ENCODE peak calls at places on chromosomes 12 and 14, in ten cellular contexts. One of them, this sample, is unnamed.

GRCh38 chr12:2231011-2231595 is 178.3 kb downstream of the CACNA1C start:
- DNase-seq in erythroblast: no peak
- DNase-seq in AG20443: no peak
- DNase-seq in astrocyte of the cerebellum: no peak
- DNase-seq in activated CD4-positive, alpha-beta memory T cell treated with anti-CD3 and anti-CD28 coated beads, Interleukin-2, amount 10 ng/mL, durations not matched to agents 7 days and 5 days: no peak
- DNase-seq in CD8-positive, alpha-beta T cell: no peak
- DNase-seq in activated T-cell treated with anti-CD3 and anti-CD28 coated beads, Interleukin-2, amount 50 U/mL, for 24 hours: no peak
- DNase-seq in mesendoderm: no peak
- DNase-seq in astrocyte of the hippocampus: no peak
- DNase-seq in activated B cell treated with CpG ODN at 0.5 μM for 24 hours: no peak
- DNase-seq in this sample: no peak

GRCh38 chr14:56810341-56810740 is at the start of gene OTX2:
- DNase-seq in mesendoderm: no peak
- DNase-seq in activated T-cell treated with anti-CD3 and anti-CD28 coated beads, Interleukin-2, amount 50 U/mL, for 24 hours: no peak
- DNase-seq in erythroblast: no peak
- DNase-seq in activated B cell treated with CpG ODN at 0.5 μM for 24 hours: no peak
- DNase-seq in CD8-positive, alpha-beta T cell: no peak
- DNase-seq in activated CD4-positive, alpha-beta memory T cell treated with anti-CD3 and anti-CD28 coated beads, Interleukin-2, amount 10 ng/mL, durations not matched to agents 7 days and 5 days: no peak
- DNase-seq in astrocyte of the cerebellum: no peak
- DNase-seq in AG20443: no peak
- DNase-seq in astrocyte of the hippocampus: no peak
- DNase-seq in this sample: no peak

GRCh38 chr14:98955036-98955740 is 316.8 kb downstream of the BCL11B start:
- DNase-seq in astrocyte of the hippocampus: no peak
- DNase-seq in activated CD4-positive, alpha-beta memory T cell treated with anti-CD3 and anti-CD28 coated beads, Interleukin-2, amount 10 ng/mL, durations not matched to agents 7 days and 5 days: no peak
- DNase-seq in activated B cell treated with CpG ODN at 0.5 μM for 24 hours: no peak
- DNase-seq in astrocyte of the cerebellum: no peak
- DNase-seq in CD8-positive, alpha-beta T cell: no peak
- DNase-seq in activated T-cell treated with anti-CD3 and anti-CD28 coated beads, Interleukin-2, amount 50 U/mL, for 24 hours: no peak
- DNase-seq in AG20443: no peak
- DNase-seq in erythroblast: no peak
- DNase-seq in mesendoderm: no peak
- DNase-seq in this sample: no peak

GRCh38 chr12:63208956-63209355 is 58.0 kb upstream of the AVPR1A start:
- DNase-seq in astrocyte of the cerebellum: peak
- DNase-seq in activated T-cell treated with anti-CD3 and anti-CD28 coated beads, Interleukin-2, amount 50 U/mL, for 24 hours: no peak
- DNase-seq in activated CD4-positive, alpha-beta memory T cell treated with anti-CD3 and anti-CD28 coated beads, Interleukin-2, amount 10 ng/mL, durations not matched to agents 7 days and 5 days: no peak
- DNase-seq in astrocyte of the hippocampus: peak
- DNase-seq in CD8-positive, alpha-beta T cell: no peak
- DNase-seq in erythroblast: no peak
- DNase-seq in AG20443: no peak
- DNase-seq in activated B cell treated with CpG ODN at 0.5 μM for 24 hours: no peak
- DNase-seq in mesendoderm: no peak
- DNase-seq in this sample: no peak

GRCh38 chr14:51743588-51744000 is 91.9 kb downstream of the FRMD6 start:
- DNase-seq in activated T-cell treated with anti-CD3 and anti-CD28 coated beads, Interleukin-2, amount 50 U/mL, for 24 hours: no peak
- DNase-seq in astrocyte of the hippocampus: no peak
- DNase-seq in activated CD4-positive, alpha-beta memory T cell treated with anti-CD3 and anti-CD28 coated beads, Interleukin-2, amount 10 ng/mL, durations not matched to agents 7 days and 5 days: no peak
- DNase-seq in erythroblast: no peak
- DNase-seq in AG20443: no peak
- DNase-seq in astrocyte of the cerebellum: no peak
- DNase-seq in mesendoderm: no peak
- DNase-seq in CD8-positive, alpha-beta T cell: no peak
- DNase-seq in activated B cell treated with CpG ODN at 0.5 μM for 24 hours: no peak
- DNase-seq in this sample: no peak

GRCh38 chr12:129203456-129203855 is 350.2 kb downstream of the GLT1D1 start:
- DNase-seq in activated T-cell treated with anti-CD3 and anti-CD28 coated beads, Interleukin-2, amount 50 U/mL, for 24 hours: no peak
- DNase-seq in astrocyte of the hippocampus: no peak
- DNase-seq in astrocyte of the cerebellum: no peak
- DNase-seq in activated CD4-positive, alpha-beta memory T cell treated with anti-CD3 and anti-CD28 coated beads, Interleukin-2, amount 10 ng/mL, durations not matched to agents 7 days and 5 days: no peak
- DNase-seq in AG20443: no peak
- DNase-seq in mesendoderm: no peak
- DNase-seq in activated B cell treated with CpG ODN at 0.5 μM for 24 hours: no peak
- DNase-seq in CD8-positive, alpha-beta T cell: no peak
- DNase-seq in erythroblast: no peak
- DNase-seq in this sample: no peak

GRCh38 chr12:28975564-28976340 is 173.3 kb upstream of the FAR2 start:
- DNase-seq in AG20443: no peak
- DNase-seq in activated CD4-positive, alpha-beta memory T cell treated with anti-CD3 and anti-CD28 coated beads, Interleukin-2, amount 10 ng/mL, durations not matched to agents 7 days and 5 days: no peak
- DNase-seq in mesendoderm: no peak
- DNase-seq in activated B cell treated with CpG ODN at 0.5 μM for 24 hours: no peak
- DNase-seq in astrocyte of the cerebellum: no peak
- DNase-seq in erythroblast: no peak
- DNase-seq in CD8-positive, alpha-beta T cell: no peak
- DNase-seq in astrocyte of the hippocampus: no peak
- DNase-seq in activated T-cell treated with anti-CD3 and anti-CD28 coated beads, Interleukin-2, amount 50 U/mL, for 24 hours: no peak
- DNase-seq in this sample: no peak

GRCh38 chr12:51749201-51749985 is 99.1 kb downstream of the FIGNL2 start:
- DNase-seq in mesendoderm: no peak
- DNase-seq in astrocyte of the cerebellum: no peak
- DNase-seq in AG20443: no peak
- DNase-seq in CD8-positive, alpha-beta T cell: no peak
- DNase-seq in activated B cell treated with CpG ODN at 0.5 μM for 24 hours: no peak
- DNase-seq in erythroblast: no peak
- DNase-seq in activated T-cell treated with anti-CD3 and anti-CD28 coated beads, Interleukin-2, amount 50 U/mL, for 24 hours: no peak
- DNase-seq in activated CD4-positive, alpha-beta memory T cell treated with anti-CD3 and anti-CD28 coated beads, Interleukin-2, amount 10 ng/mL, durations not matched to agents 7 days and 5 days: no peak
- DNase-seq in astrocyte of the hippocampus: no peak
- DNase-seq in this sample: no peak

GRCh38 chr12:64656429-64656828 is 46.1 kb downstream of the RASSF3 start:
- DNase-seq in astrocyte of the hippocampus: no peak
- DNase-seq in erythroblast: peak
- DNase-seq in AG20443: no peak
- DNase-seq in activated T-cell treated with anti-CD3 and anti-CD28 coated beads, Interleukin-2, amount 50 U/mL, for 24 hours: no peak
- DNase-seq in mesendoderm: peak
- DNase-seq in activated B cell treated with CpG ODN at 0.5 μM for 24 hours: no peak
- DNase-seq in CD8-positive, alpha-beta T cell: no peak
- DNase-seq in astrocyte of the cerebellum: no peak
- DNase-seq in activated CD4-positive, alpha-beta memory T cell treated with anti-CD3 and anti-CD28 coated beads, Interleukin-2, amount 10 ng/mL, durations not matched to agents 7 days and 5 days: no peak
- DNase-seq in this sample: no peak

GRCh38 chr14:33755358-33755757 is 195.5 kb downstream of the EGLN3 start:
- DNase-seq in AG20443: no peak
- DNase-seq in activated T-cell treated with anti-CD3 and anti-CD28 coated beads, Interleukin-2, amount 50 U/mL, for 24 hours: no peak
- DNase-seq in activated B cell treated with CpG ODN at 0.5 μM for 24 hours: no peak
- DNase-seq in mesendoderm: no peak
- DNase-seq in CD8-positive, alpha-beta T cell: no peak
- DNase-seq in erythroblast: no peak
- DNase-seq in astrocyte of the hippocampus: no peak
- DNase-seq in activated CD4-positive, alpha-beta memory T cell treated with anti-CD3 and anti-CD28 coated beads, Interleukin-2, amount 10 ng/mL, durations not matched to agents 7 days and 5 days: no peak
- DNase-seq in astrocyte of the cerebellum: no peak
- DNase-seq in this sample: no peak

GRCh38 chr12:90888316-90888715 is 66.7 kb downstream of the CCER1 start:
- DNase-seq in mesendoderm: no peak
- DNase-seq in activated B cell treated with CpG ODN at 0.5 μM for 24 hours: no peak
- DNase-seq in astrocyte of the cerebellum: no peak
- DNase-seq in CD8-positive, alpha-beta T cell: no peak
- DNase-seq in AG20443: no peak
- DNase-seq in erythroblast: no peak
- DNase-seq in activated T-cell treated with anti-CD3 and anti-CD28 coated beads, Interleukin-2, amount 50 U/mL, for 24 hours: no peak
- DNase-seq in astrocyte of the hippocampus: no peak
- DNase-seq in activated CD4-positive, alpha-beta memory T cell treated with anti-CD3 and anti-CD28 coated beads, Interleukin-2, amount 10 ng/mL, durations not matched to agents 7 days and 5 days: no peak
- DNase-seq in this sample: no peak

GRCh38 chr14:106657460-106657859 is 1131.1 kb downstream of the TMEM121 start:
- DNase-seq in AG20443: no peak
- DNase-seq in CD8-positive, alpha-beta T cell: peak
- DNase-seq in astrocyte of the hippocampus: no peak
- DNase-seq in astrocyte of the cerebellum: no peak
- DNase-seq in mesendoderm: no peak
- DNase-seq in activated T-cell treated with anti-CD3 and anti-CD28 coated beads, Interleukin-2, amount 50 U/mL, for 24 hours: peak
- DNase-seq in activated B cell treated with CpG ODN at 0.5 μM for 24 hours: peak
- DNase-seq in erythroblast: no peak
- DNase-seq in activated CD4-positive, alpha-beta memory T cell treated with anti-CD3 and anti-CD28 coated beads, Interleukin-2, amount 10 ng/mL, durations not matched to agents 7 days and 5 days: peak
- DNase-seq in this sample: peak

GRCh38 chr14:104116544-104117340 is 21.6 kb upstream of the KIF26A start:
- DNase-seq in CD8-positive, alpha-beta T cell: no peak
- DNase-seq in activated B cell treated with CpG ODN at 0.5 μM for 24 hours: no peak
- DNase-seq in mesendoderm: no peak
- DNase-seq in activated CD4-positive, alpha-beta memory T cell treated with anti-CD3 and anti-CD28 coated beads, Interleukin-2, amount 10 ng/mL, durations not matched to agents 7 days and 5 days: no peak
- DNase-seq in activated T-cell treated with anti-CD3 and anti-CD28 coated beads, Interleukin-2, amount 50 U/mL, for 24 hours: no peak
- DNase-seq in astrocyte of the hippocampus: no peak
- DNase-seq in erythroblast: no peak
- DNase-seq in astrocyte of the cerebellum: no peak
- DNase-seq in AG20443: no peak
- DNase-seq in this sample: no peak

GRCh38 chr14:23300687-23301223 is 1.9 kb downstream of the PPP1R3E start:
- DNase-seq in activated T-cell treated with anti-CD3 and anti-CD28 coated beads, Interleukin-2, amount 50 U/mL, for 24 hours: peak
- DNase-seq in erythroblast: peak
- DNase-seq in CD8-positive, alpha-beta T cell: no peak
- DNase-seq in astrocyte of the cerebellum: no peak
- DNase-seq in mesendoderm: peak
- DNase-seq in activated B cell treated with CpG ODN at 0.5 μM for 24 hours: peak
- DNase-seq in AG20443: no peak
- DNase-seq in activated CD4-positive, alpha-beta memory T cell treated with anti-CD3 and anti-CD28 coated beads, Interleukin-2, amount 10 ng/mL, durations not matched to agents 7 days and 5 days: peak
- DNase-seq in astrocyte of the hippocampus: peak
- DNase-seq in this sample: no peak

GRCh38 chr14:64611358-64612020 is 61.7 kb downstream of the PPP1R36 start:
- DNase-seq in astrocyte of the cerebellum: no peak
- DNase-seq in CD8-positive, alpha-beta T cell: no peak
- DNase-seq in AG20443: peak
- DNase-seq in erythroblast: no peak
- DNase-seq in activated B cell treated with CpG ODN at 0.5 μM for 24 hours: no peak
- DNase-seq in activated CD4-positive, alpha-beta memory T cell treated with anti-CD3 and anti-CD28 coated beads, Interleukin-2, amount 10 ng/mL, durations not matched to agents 7 days and 5 days: no peak
- DNase-seq in mesendoderm: no peak
- DNase-seq in astrocyte of the hippocampus: peak
- DNase-seq in activated T-cell treated with anti-CD3 and anti-CD28 coated beads, Interleukin-2, amount 50 U/mL, for 24 hours: no peak
- DNase-seq in this sample: no peak

GRCh38 chr14:89399594-89400068 is 17.4 kb downstream of the FOXN3 start:
- DNase-seq in activated T-cell treated with anti-CD3 and anti-CD28 coated beads, Interleukin-2, amount 50 U/mL, for 24 hours: no peak
- DNase-seq in activated B cell treated with CpG ODN at 0.5 μM for 24 hours: no peak
- DNase-seq in erythroblast: peak
- DNase-seq in mesendoderm: peak
- DNase-seq in astrocyte of the cerebellum: peak
- DNase-seq in CD8-positive, alpha-beta T cell: no peak
- DNase-seq in activated CD4-positive, alpha-beta memory T cell treated with anti-CD3 and anti-CD28 coated beads, Interleukin-2, amount 10 ng/mL, durations not matched to agents 7 days and 5 days: no peak
- DNase-seq in AG20443: peak
- DNase-seq in astrocyte of the hippocampus: peak
- DNase-seq in this sample: no peak

GRCh38 chr12:100058482-100059029 is 73.8 kb upstream of the ANKS1B start:
- DNase-seq in CD8-positive, alpha-beta T cell: no peak
- DNase-seq in astrocyte of the hippocampus: peak
- DNase-seq in AG20443: peak
- DNase-seq in mesendoderm: peak
- DNase-seq in activated B cell treated with CpG ODN at 0.5 μM for 24 hours: no peak
- DNase-seq in activated CD4-positive, alpha-beta memory T cell treated with anti-CD3 and anti-CD28 coated beads, Interleukin-2, amount 10 ng/mL, durations not matched to agents 7 days and 5 days: no peak
- DNase-seq in erythroblast: no peak
- DNase-seq in activated T-cell treated with anti-CD3 and anti-CD28 coated beads, Interleukin-2, amount 50 U/mL, for 24 hours: no peak
- DNase-seq in astrocyte of the cerebellum: peak
- DNase-seq in this sample: no peak

GRCh38 chr14:105473677-105474477 is 744 bp upstream of the CRIP2 start:
- DNase-seq in CD8-positive, alpha-beta T cell: no peak
- DNase-seq in AG20443: peak
- DNase-seq in activated T-cell treated with anti-CD3 and anti-CD28 coated beads, Interleukin-2, amount 50 U/mL, for 24 hours: peak
- DNase-seq in astrocyte of the cerebellum: peak
- DNase-seq in astrocyte of the hippocampus: peak
- DNase-seq in mesendoderm: peak
- DNase-seq in activated B cell treated with CpG ODN at 0.5 μM for 24 hours: peak
- DNase-seq in erythroblast: peak
- DNase-seq in activated CD4-positive, alpha-beta memory T cell treated with anti-CD3 and anti-CD28 coated beads, Interleukin-2, amount 10 ng/mL, durations not matched to agents 7 days and 5 days: peak
- DNase-seq in this sample: peak

GRCh38 chr12:15774819-15775218 is 14.4 kb downstream of the EPS8 start:
- DNase-seq in CD8-positive, alpha-beta T cell: no peak
- DNase-seq in astrocyte of the hippocampus: no peak
- DNase-seq in mesendoderm: no peak
- DNase-seq in activated B cell treated with CpG ODN at 0.5 μM for 24 hours: no peak
- DNase-seq in activated T-cell treated with anti-CD3 and anti-CD28 coated beads, Interleukin-2, amount 50 U/mL, for 24 hours: no peak
- DNase-seq in AG20443: peak
- DNase-seq in activated CD4-positive, alpha-beta memory T cell treated with anti-CD3 and anti-CD28 coated beads, Interleukin-2, amount 10 ng/mL, durations not matched to agents 7 days and 5 days: no peak
- DNase-seq in astrocyte of the cerebellum: peak
- DNase-seq in erythroblast: no peak
- DNase-seq in this sample: no peak

GRCh38 chr12:100439797-100440196 is 33.9 kb upstream of the NR1H4 start:
- DNase-seq in mesendoderm: no peak
- DNase-seq in activated B cell treated with CpG ODN at 0.5 μM for 24 hours: no peak
- DNase-seq in AG20443: no peak
- DNase-seq in activated CD4-positive, alpha-beta memory T cell treated with anti-CD3 and anti-CD28 coated beads, Interleukin-2, amount 10 ng/mL, durations not matched to agents 7 days and 5 days: no peak
- DNase-seq in CD8-positive, alpha-beta T cell: no peak
- DNase-seq in activated T-cell treated with anti-CD3 and anti-CD28 coated beads, Interleukin-2, amount 50 U/mL, for 24 hours: no peak
- DNase-seq in astrocyte of the hippocampus: no peak
- DNase-seq in astrocyte of the cerebellum: no peak
- DNase-seq in erythroblast: no peak
- DNase-seq in this sample: no peak

GRCh38 chr12:105235299-105235746 is 651 bp downstream of the APPL2 start:
- DNase-seq in astrocyte of the hippocampus: peak
- DNase-seq in activated B cell treated with CpG ODN at 0.5 μM for 24 hours: no peak
- DNase-seq in AG20443: no peak
- DNase-seq in mesendoderm: no peak
- DNase-seq in activated CD4-positive, alpha-beta memory T cell treated with anti-CD3 and anti-CD28 coated beads, Interleukin-2, amount 10 ng/mL, durations not matched to agents 7 days and 5 days: no peak
- DNase-seq in CD8-positive, alpha-beta T cell: no peak
- DNase-seq in astrocyte of the cerebellum: no peak
- DNase-seq in erythroblast: no peak
- DNase-seq in activated T-cell treated with anti-CD3 and anti-CD28 coated beads, Interleukin-2, amount 50 U/mL, for 24 hours: no peak
- DNase-seq in this sample: no peak

GRCh38 chr12:111211910-111212757 is 156.8 kb downstream of the PHETA1 start:
- DNase-seq in erythroblast: no peak
- DNase-seq in activated CD4-positive, alpha-beta memory T cell treated with anti-CD3 and anti-CD28 coated beads, Interleukin-2, amount 10 ng/mL, durations not matched to agents 7 days and 5 days: no peak
- DNase-seq in mesendoderm: peak
- DNase-seq in CD8-positive, alpha-beta T cell: no peak
- DNase-seq in activated T-cell treated with anti-CD3 and anti-CD28 coated beads, Interleukin-2, amount 50 U/mL, for 24 hours: no peak
- DNase-seq in astrocyte of the hippocampus: peak
- DNase-seq in activated B cell treated with CpG ODN at 0.5 μM for 24 hours: no peak
- DNase-seq in AG20443: no peak
- DNase-seq in astrocyte of the cerebellum: no peak
- DNase-seq in this sample: no peak

GRCh38 chr12:388547-389137 is 478 bp downstream of the KDM5A start:
- DNase-seq in mesendoderm: peak
- DNase-seq in activated CD4-positive, alpha-beta memory T cell treated with anti-CD3 and anti-CD28 coated beads, Interleukin-2, amount 10 ng/mL, durations not matched to agents 7 days and 5 days: peak
- DNase-seq in astrocyte of the hippocampus: peak
- DNase-seq in activated T-cell treated with anti-CD3 and anti-CD28 coated beads, Interleukin-2, amount 50 U/mL, for 24 hours: no peak
- DNase-seq in activated B cell treated with CpG ODN at 0.5 μM for 24 hours: no peak
- DNase-seq in astrocyte of the cerebellum: no peak
- DNase-seq in CD8-positive, alpha-beta T cell: peak
- DNase-seq in AG20443: peak
- DNase-seq in erythroblast: no peak
- DNase-seq in this sample: peak

GRCh38 chr14:90438841-90439240 is 42.0 kb downstream of the CALM1 start:
- DNase-seq in activated B cell treated with CpG ODN at 0.5 μM for 24 hours: no peak
- DNase-seq in erythroblast: no peak
- DNase-seq in mesendoderm: no peak
- DNase-seq in astrocyte of the hippocampus: no peak
- DNase-seq in activated CD4-positive, alpha-beta memory T cell treated with anti-CD3 and anti-CD28 coated beads, Interleukin-2, amount 10 ng/mL, durations not matched to agents 7 days and 5 days: no peak
- DNase-seq in astrocyte of the cerebellum: no peak
- DNase-seq in CD8-positive, alpha-beta T cell: no peak
- DNase-seq in AG20443: no peak
- DNase-seq in activated T-cell treated with anti-CD3 and anti-CD28 coated beads, Interleukin-2, amount 50 U/mL, for 24 hours: no peak
- DNase-seq in this sample: no peak

GRCh38 chr14:74038015-74038859 is 19.1 kb downstream of the BBOF1 start:
- DNase-seq in CD8-positive, alpha-beta T cell: no peak
- DNase-seq in activated CD4-positive, alpha-beta memory T cell treated with anti-CD3 and anti-CD28 coated beads, Interleukin-2, amount 10 ng/mL, durations not matched to agents 7 days and 5 days: no peak
- DNase-seq in astrocyte of the hippocampus: peak
- DNase-seq in AG20443: peak
- DNase-seq in astrocyte of the cerebellum: peak
- DNase-seq in erythroblast: peak
- DNase-seq in activated T-cell treated with anti-CD3 and anti-CD28 coated beads, Interleukin-2, amount 50 U/mL, for 24 hours: no peak
- DNase-seq in mesendoderm: peak
- DNase-seq in activated B cell treated with CpG ODN at 0.5 μM for 24 hours: no peak
- DNase-seq in this sample: no peak

GRCh38 chr12:128976120-128976519 is 122.8 kb downstream of the GLT1D1 start:
- DNase-seq in astrocyte of the cerebellum: no peak
- DNase-seq in activated CD4-positive, alpha-beta memory T cell treated with anti-CD3 and anti-CD28 coated beads, Interleukin-2, amount 10 ng/mL, durations not matched to agents 7 days and 5 days: no peak
- DNase-seq in AG20443: no peak
- DNase-seq in activated B cell treated with CpG ODN at 0.5 μM for 24 hours: no peak
- DNase-seq in activated T-cell treated with anti-CD3 and anti-CD28 coated beads, Interleukin-2, amount 50 U/mL, for 24 hours: peak
- DNase-seq in astrocyte of the hippocampus: peak
- DNase-seq in erythroblast: peak
- DNase-seq in CD8-positive, alpha-beta T cell: no peak
- DNase-seq in mesendoderm: peak
- DNase-seq in this sample: no peak

GRCh38 chr12:66087365-66087943 is 43.1 kb downstream of the LLPH start:
- DNase-seq in CD8-positive, alpha-beta T cell: peak
- DNase-seq in astrocyte of the cerebellum: peak
- DNase-seq in astrocyte of the hippocampus: peak
- DNase-seq in activated B cell treated with CpG ODN at 0.5 μM for 24 hours: no peak
- DNase-seq in erythroblast: peak
- DNase-seq in activated T-cell treated with anti-CD3 and anti-CD28 coated beads, Interleukin-2, amount 50 U/mL, for 24 hours: peak
- DNase-seq in AG20443: peak
- DNase-seq in activated CD4-positive, alpha-beta memory T cell treated with anti-CD3 and anti-CD28 coated beads, Interleukin-2, amount 10 ng/mL, durations not matched to agents 7 days and 5 days: peak
- DNase-seq in mesendoderm: peak
- DNase-seq in this sample: peak

GRCh38 chr12:51371295-51371953 is 19.8 kb downstream of the GALNT6 start:
- DNase-seq in mesendoderm: peak
- DNase-seq in erythroblast: no peak
- DNase-seq in AG20443: peak
- DNase-seq in activated B cell treated with CpG ODN at 0.5 μM for 24 hours: no peak
- DNase-seq in astrocyte of the cerebellum: peak
- DNase-seq in activated CD4-positive, alpha-beta memory T cell treated with anti-CD3 and anti-CD28 coated beads, Interleukin-2, amount 10 ng/mL, durations not matched to agents 7 days and 5 days: no peak
- DNase-seq in activated T-cell treated with anti-CD3 and anti-CD28 coated beads, Interleukin-2, amount 50 U/mL, for 24 hours: no peak
- DNase-seq in CD8-positive, alpha-beta T cell: no peak
- DNase-seq in astrocyte of the hippocampus: peak
- DNase-seq in this sample: no peak